ENCODE peak calls at places on chromosome 18, in eight cellular contexts. One of them, this sample, is unnamed.

GRCh38 chr18:47113796-47114540 is 36.3 kb downstream of the HDHD2 start:
- DNase-seq in ovary: no peak
- DNase-seq in tibial nerve: no peak
- DNase-seq in A549: no peak
- DNase-seq in stomach: no peak
- DNase-seq in sigmoid colon: no peak
- DNase-seq in K562: no peak
- DNase-seq in SK-N-SH: no peak
- DNase-seq in this sample: no peak

GRCh38 chr18:11752116-11752911 is 63.2 kb downstream of the GNAL start:
- DNase-seq in ovary: no peak
- DNase-seq in tibial nerve: no peak
- DNase-seq in A549: peak
- DNase-seq in stomach: no peak
- DNase-seq in sigmoid colon: no peak
- DNase-seq in K562: peak
- DNase-seq in SK-N-SH: peak
- DNase-seq in this sample: no peak

GRCh38 chr18:24514439-24514838 is 54.0 kb downstream of the HRH4 start:
- DNase-seq in ovary: no peak
- DNase-seq in tibial nerve: no peak
- DNase-seq in A549: peak
- DNase-seq in stomach: no peak
- DNase-seq in sigmoid colon: no peak
- DNase-seq in K562: peak
- DNase-seq in SK-N-SH: peak
- DNase-seq in this sample: no peak

GRCh38 chr18:63083555-63083954 is 236.0 kb downstream of the BCL2 start:
- DNase-seq in ovary: no peak
- DNase-seq in tibial nerve: no peak
- DNase-seq in A549: no peak
- DNase-seq in stomach: no peak
- DNase-seq in sigmoid colon: no peak
- DNase-seq in K562: no peak
- DNase-seq in SK-N-SH: no peak
- DNase-seq in this sample: no peak

GRCh38 chr18:13541621-13542519 is 184.5 kb downstream of the FAM210A start:
- DNase-seq in ovary: no peak
- DNase-seq in tibial nerve: no peak
- DNase-seq in A549: peak
- DNase-seq in stomach: no peak
- DNase-seq in sigmoid colon: peak
- DNase-seq in K562: no peak
- DNase-seq in SK-N-SH: no peak
- DNase-seq in this sample: no peak

GRCh38 chr18:12287684-12288405 is 20.2 kb upstream of the TUBB6 start:
- DNase-seq in ovary: peak
- DNase-seq in tibial nerve: peak
- DNase-seq in A549: peak
- DNase-seq in stomach: peak
- DNase-seq in sigmoid colon: peak
- DNase-seq in K562: peak
- DNase-seq in SK-N-SH: peak
- DNase-seq in this sample: peak

GRCh38 chr18:62450546-62451395 is 72.1 kb upstream of the ZCCHC2 start:
- DNase-seq in ovary: no peak
- DNase-seq in tibial nerve: peak
- DNase-seq in A549: peak
- DNase-seq in stomach: peak
- DNase-seq in sigmoid colon: peak
- DNase-seq in K562: peak
- DNase-seq in SK-N-SH: peak
- DNase-seq in this sample: no peak

GRCh38 chr18:41145526-41145925 is 809.5 kb upstream of the PIK3C3 start:
- DNase-seq in ovary: no peak
- DNase-seq in tibial nerve: no peak
- DNase-seq in A549: no peak
- DNase-seq in stomach: no peak
- DNase-seq in sigmoid colon: no peak
- DNase-seq in K562: no peak
- DNase-seq in SK-N-SH: no peak
- DNase-seq in this sample: no peak

GRCh38 chr18:43277164-43277600 is at the start of gene SYT4:
- DNase-seq in ovary: peak
- DNase-seq in tibial nerve: peak
- DNase-seq in A549: peak
- DNase-seq in stomach: peak
- DNase-seq in sigmoid colon: no peak
- DNase-seq in K562: no peak
- DNase-seq in SK-N-SH: peak
- DNase-seq in this sample: no peak
- TF ChIP-seq EP300 in ovary: no peak
- TF ChIP-seq EP300 in tibial nerve: no peak
- TF ChIP-seq EP300 in A549: no peak
- TF ChIP-seq EP300 in stomach: no peak
- TF ChIP-seq EP300 in sigmoid colon: no peak
- TF ChIP-seq EP300 in K562: no peak
- TF ChIP-seq EP300 in SK-N-SH: no peak
- TF ChIP-seq EP300 in this sample: no peak

DNA sequence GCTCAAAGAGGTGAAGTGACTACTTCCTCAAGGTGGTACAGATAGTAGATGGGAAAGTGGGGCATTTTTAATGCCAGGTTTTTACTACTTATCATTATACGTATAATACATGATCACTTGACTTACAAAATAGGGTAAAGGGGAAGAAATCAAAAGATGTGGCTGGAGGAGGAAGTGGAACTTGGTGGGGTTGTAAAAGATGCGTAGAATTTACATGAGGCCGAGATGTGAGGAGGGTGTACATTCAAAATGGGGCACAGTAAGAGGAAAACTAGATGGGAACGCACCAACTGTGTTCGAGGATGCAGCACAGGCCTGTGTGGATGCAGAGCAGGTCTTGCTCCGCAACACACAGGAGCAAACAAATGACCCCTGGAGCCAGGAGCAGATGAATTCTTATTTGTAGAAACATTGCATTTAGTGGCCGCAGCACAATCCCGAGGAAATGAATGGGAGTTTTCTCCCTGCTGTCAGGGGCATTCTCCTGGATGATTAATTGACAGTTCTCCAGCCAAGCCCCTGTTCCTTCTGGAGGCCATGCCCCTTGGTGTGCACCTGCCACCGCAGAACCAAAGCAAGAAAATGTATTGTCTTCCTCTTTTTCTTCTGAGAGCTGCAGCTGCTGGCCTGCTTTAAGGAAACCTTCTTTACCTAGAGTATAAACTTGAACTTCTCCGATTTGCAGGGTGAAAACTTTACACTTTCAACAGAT is 403.2 kb downstream of the TXNL1 start:
- DNase-seq in ovary: no peak
- DNase-seq in tibial nerve: no peak
- DNase-seq in A549: no peak
- DNase-seq in stomach: no peak
- DNase-seq in sigmoid colon: no peak
- DNase-seq in K562: no peak
- DNase-seq in SK-N-SH: no peak
- DNase-seq in this sample: no peak
- H3K4me3 ChIP-seq in ovary: no peak
- H3K4me3 ChIP-seq in tibial nerve: no peak
- H3K4me3 ChIP-seq in A549: no peak
- H3K4me3 ChIP-seq in stomach: no peak
- H3K4me3 ChIP-seq in sigmoid colon: no peak
- H3K4me3 ChIP-seq in K562: no peak
- H3K4me3 ChIP-seq in SK-N-SH: no peak
- H3K4me3 ChIP-seq in this sample: no peak

GRCh38 chr18:68177807-68178702 is 536.9 kb downstream of the TMX3 start:
- DNase-seq in ovary: no peak
- DNase-seq in tibial nerve: no peak
- DNase-seq in A549: no peak
- DNase-seq in stomach: peak
- DNase-seq in sigmoid colon: no peak
- DNase-seq in K562: no peak
- DNase-seq in SK-N-SH: peak
- DNase-seq in this sample: no peak
- TF ChIP-seq EP300 in ovary: no peak
- TF ChIP-seq EP300 in tibial nerve: no peak
- TF ChIP-seq EP300 in A549: no peak
- TF ChIP-seq EP300 in stomach: no peak
- TF ChIP-seq EP300 in sigmoid colon: no peak
- TF ChIP-seq EP300 in K562: no peak
- TF ChIP-seq EP300 in SK-N-SH: peak
- TF ChIP-seq EP300 in this sample: no peak

DNA sequence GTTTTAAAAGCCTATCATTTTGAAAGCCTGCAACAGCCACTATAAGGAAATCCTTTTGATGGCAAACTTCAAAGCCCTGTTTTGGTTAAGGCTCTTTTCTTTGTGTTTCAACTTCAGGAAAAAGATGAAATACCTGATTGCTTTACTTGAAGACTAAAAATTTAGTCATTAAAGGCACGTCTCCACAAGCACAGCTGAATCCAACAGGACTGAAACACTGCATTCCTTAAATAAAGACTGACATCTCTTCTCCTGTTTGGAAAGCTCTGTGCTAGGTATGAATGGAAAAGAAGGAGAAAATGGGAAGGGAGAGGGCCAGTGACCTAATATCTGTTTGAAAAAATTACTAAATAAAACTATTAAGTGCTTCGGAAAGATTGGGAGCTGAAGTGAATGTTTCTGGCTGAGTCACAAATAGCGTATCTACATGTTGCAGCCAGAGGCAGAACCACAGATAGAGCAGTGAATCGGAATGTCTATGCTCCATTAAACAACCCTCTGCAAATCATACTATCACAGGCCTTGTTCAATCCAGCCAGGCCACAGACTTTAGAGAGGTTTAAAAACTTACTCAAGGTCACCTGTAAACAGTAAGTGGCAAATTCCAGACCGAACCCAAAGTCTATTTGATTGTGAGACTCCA is 21.1 kb upstream of the RALBP1 start:
- DNase-seq in ovary: no peak
- DNase-seq in tibial nerve: no peak
- DNase-seq in A549: no peak
- DNase-seq in stomach: no peak
- DNase-seq in sigmoid colon: no peak
- DNase-seq in K562: no peak
- DNase-seq in SK-N-SH: no peak
- DNase-seq in this sample: no peak
- H3K4me3 ChIP-seq in ovary: no peak
- H3K4me3 ChIP-seq in tibial nerve: no peak
- H3K4me3 ChIP-seq in A549: no peak
- H3K4me3 ChIP-seq in stomach: no peak
- H3K4me3 ChIP-seq in sigmoid colon: no peak
- H3K4me3 ChIP-seq in K562: no peak
- H3K4me3 ChIP-seq in SK-N-SH: no peak
- H3K4me3 ChIP-seq in this sample: no peak

DNA sequence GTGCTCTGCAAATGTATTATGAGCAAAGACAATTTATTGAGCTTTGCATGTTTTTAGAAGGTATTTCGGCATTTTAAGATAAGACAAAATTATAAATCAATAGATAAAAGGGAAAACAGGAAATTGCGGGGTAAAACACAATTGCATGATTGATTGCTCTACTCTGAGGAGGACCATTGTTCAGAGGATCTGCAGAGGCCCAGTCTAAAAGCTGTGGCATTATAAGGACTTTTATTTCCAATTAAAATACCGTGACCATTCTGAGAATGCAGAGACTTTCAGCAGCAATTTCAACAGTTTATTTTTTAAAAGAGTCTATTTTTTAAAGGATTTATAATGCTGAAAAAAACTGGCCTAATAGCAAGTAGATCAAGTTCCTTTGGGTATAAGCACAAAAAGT is 62.0 kb downstream of the TPGS2 start:
- DNase-seq in ovary: no peak
- DNase-seq in tibial nerve: no peak
- DNase-seq in A549: no peak
- DNase-seq in stomach: no peak
- DNase-seq in sigmoid colon: no peak
- DNase-seq in K562: no peak
- DNase-seq in SK-N-SH: no peak
- DNase-seq in this sample: no peak
- TF ChIP-seq EP300 in ovary: no peak
- TF ChIP-seq EP300 in tibial nerve: no peak
- TF ChIP-seq EP300 in A549: no peak
- TF ChIP-seq EP300 in stomach: no peak
- TF ChIP-seq EP300 in sigmoid colon: no peak
- TF ChIP-seq EP300 in K562: no peak
- TF ChIP-seq EP300 in SK-N-SH: no peak
- TF ChIP-seq EP300 in this sample: no peak

DNA sequence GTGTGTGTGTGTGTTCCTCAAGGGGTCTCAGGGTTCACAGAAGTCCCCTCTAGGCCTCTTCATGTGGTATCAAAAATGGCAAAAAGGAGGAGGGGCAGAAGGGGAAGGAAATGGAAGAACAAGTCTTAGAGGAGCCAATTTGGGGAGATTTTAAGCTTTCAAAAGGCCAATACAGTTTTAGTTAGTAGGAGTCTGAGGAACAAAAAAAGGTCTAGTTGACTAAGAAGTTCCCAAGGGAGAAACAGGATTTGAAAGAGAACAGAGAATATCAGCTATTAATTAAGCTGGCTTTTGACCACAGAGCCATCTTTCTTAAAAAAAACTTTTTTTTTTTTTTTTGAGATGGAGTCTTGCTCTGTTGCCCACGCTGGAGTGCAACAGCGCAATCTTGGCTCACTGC is 7.1 kb downstream of the RNF125 start:
- DNase-seq in ovary: no peak
- DNase-seq in tibial nerve: no peak
- DNase-seq in A549: no peak
- DNase-seq in stomach: no peak
- DNase-seq in sigmoid colon: no peak
- DNase-seq in K562: no peak
- DNase-seq in SK-N-SH: no peak
- DNase-seq in this sample: no peak
- H3K4me3 ChIP-seq in ovary: no peak
- H3K4me3 ChIP-seq in tibial nerve: no peak
- H3K4me3 ChIP-seq in A549: no peak
- H3K4me3 ChIP-seq in stomach: no peak
- H3K4me3 ChIP-seq in sigmoid colon: no peak
- H3K4me3 ChIP-seq in K562: no peak
- H3K4me3 ChIP-seq in SK-N-SH: no peak
- H3K4me3 ChIP-seq in this sample: no peak

This sample was measured in suprapubic skin.